ENCODE peak calls at places on chromosomes 13 and 19, in four cellular contexts. T is HCT116, B is H1, K is K562. O is an unnamed sample.

GRCh38 chr13:33935969-33936368 is 118.0 kb downstream of the RFC3 start:
- DNase-seq in B (no peak), T (no peak), K (no peak), O (no peak)

GRCh38 chr19:35641515-35642151 is at the start of gene ETV2:
- DNase-seq in B (peak; percentile 80), K (peak; percentile 84), T (no peak), O (no peak)

GRCh38 chr19:15452111-15453047 is 2.6 kb upstream of the WIZ start:
- DNase-seq in K (peak; percentile 94), T (peak; percentile 91), B (peak; percentile 98), O (peak; percentile 69)

GRCh38 chr19:48656840-48657474 is 11.0 kb upstream of the CA11 start:
- DNase-seq in B (no peak), T (no peak), K (no peak), O (no peak)

GRCh38 chr13:66994498-66995365 is 235.4 kb downstream of the PCDH9 start:
- DNase-seq in T (no peak), B (no peak), K (peak; percentile 14), O (no peak)

GRCh38 chr19:27746691-27747380 is 1466.1 kb downstream of the UQCRFS1 start:
- DNase-seq in K (peak; percentile 3), T (no peak), B (peak; percentile 69), O (no peak)

GRCh38 chr13:28464861-28465260 is 30.1 kb downstream of the FLT1 start:
- DNase-seq in K (no peak), B (no peak), T (no peak), O (no peak)

GRCh38 chr13:99431927-99432636 is 69.2 kb upstream of the TM9SF2 start:
- DNase-seq in T (no peak), K (no peak), B (no peak), O (no peak)

GRCh38 chr19:56350416-56351045 is 35.9 kb upstream of the ZSCAN5A start:
- DNase-seq in B (peak; percentile 52), T (peak; percentile 24), K (peak; percentile 76), O (peak; percentile 58)

GRCh38 chr19:33260628-33261418 is 35.2 kb upstream of the SLC7A10 start:
- DNase-seq in T (no peak), K (no peak), B (no peak), O (no peak)

GRCh38 chr13:36787181-36787580 is 31.8 kb upstream of the RFXAP start:
- DNase-seq in B (no peak), K (no peak), T (no peak), O (no peak)

GRCh38 chr13:33004454-33004853 is 11.8 kb upstream of the KL start:
- DNase-seq in T (no peak), K (no peak), B (no peak), O (no peak)

GRCh38 chr13:42272115-42272756 is at the start of gene AKAP11:
- DNase-seq in T (no peak), B (peak; percentile 73), K (peak; percentile 52), O (peak; percentile 15)

GRCh38 chr19:7867092-7867844 is 6.9 kb downstream of the PRR36 start:
- DNase-seq in B (no peak), K (no peak), T (no peak), O (no peak)

GRCh38 chr19:33878136-33878535 is 81.5 kb downstream of the KCTD15 start:
- DNase-seq in T (no peak), K (no peak), B (no peak), O (no peak)

GRCh38 chr13:40547545-40548322 is 118.7 kb downstream of the FOXO1 start:
- DNase-seq in B (no peak), T (no peak), K (no peak), O (no peak)

GRCh38 chr19:15299568-15300409 is 32.5 kb downstream of the BRD4 start:
- DNase-seq in T (no peak), K (no peak), B (no peak), O (no peak)

GRCh38 chr19:40219721-40220276 is 1.6 kb upstream of the TTC9B start:
- DNase-seq in B (no peak), T (peak; percentile 76), K (peak; percentile 64), O (no peak)

GRCh38 chr13:62631124-62631523 is 1215.5 kb upstream of the PCDH20 start:
- DNase-seq in K (no peak), T (no peak), B (no peak), O (no peak)

GRCh38 chr19:3443840-3444694 is 36.3 kb downstream of the SMIM24 start:
- DNase-seq in B (peak; percentile 82), T (no peak), K (no peak), O (peak; percentile 39)
- TF ChIP-seq ATF3 in B (no peak), T (no peak), K (no peak), O (no peak)

GRCh38 chr19:18171605-18172327 is 1.8 kb upstream of the IFI30 start:
- DNase-seq in K (peak; percentile 66), T (no peak), B (no peak), O (no peak)
- TF ChIP-seq FOSL1 in K (no peak), T (no peak), B (no peak), O (no peak)

GRCh38 chr19:17128403-17128802 is 52.8 kb downstream of the MYO9B start:
- DNase-seq in B (no peak), T (no peak), K (no peak), O (no peak)

GRCh38 chr19:17125052-17125727 is 49.6 kb downstream of the MYO9B start:
- DNase-seq in B (no peak), T (no peak), K (no peak), O (no peak)

GRCh38 chr19:17124025-17124424 is 48.4 kb downstream of the MYO9B start:
- DNase-seq in T (no peak), B (no peak), K (no peak), O (no peak)

GRCh38 chr19:17127671-17128070 is 52.1 kb downstream of the MYO9B start:
- DNase-seq in B (no peak), K (no peak), T (no peak), O (no peak)

GRCh38 chr19:17125728-17126677 is 50.4 kb downstream of the MYO9B start:
- DNase-seq in T (no peak), K (no peak), B (no peak), O (no peak)
- TF ChIP-seq ATF3 in T (no peak), K (no peak), B (no peak), O (no peak)

DNA sequence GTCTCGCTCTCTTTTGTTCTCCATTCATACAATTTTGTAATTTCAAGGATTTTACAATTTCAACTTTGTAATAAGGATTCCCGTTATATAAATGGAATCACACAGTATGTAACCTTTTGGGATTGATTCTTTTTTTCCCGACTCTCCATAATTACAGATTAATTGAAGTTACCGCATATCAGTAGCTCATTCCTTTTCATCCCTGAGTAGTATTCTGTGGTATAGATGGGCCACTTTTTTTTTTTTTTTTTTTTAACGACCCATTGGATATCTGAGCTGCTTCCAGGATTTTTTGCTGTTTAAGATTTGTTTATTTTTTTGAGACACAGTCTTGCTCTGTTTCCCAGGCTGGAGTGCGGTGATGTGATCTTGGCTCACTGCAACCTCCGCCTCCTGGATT is 27.8 kb downstream of the UHRF1 start:
- DNase-seq in K (no peak), T (no peak), B (no peak), O (no peak)
- TF ChIP-seq FOSL1 in K (no peak), T (no peak), B (no peak), O (no peak)

GRCh38 chr19:41548047-41548446 is 27.9 kb upstream of the CEACAM21 start:
- DNase-seq in T (no peak), B (no peak), K (no peak), O (no peak)

GRCh38 chr19:41547569-41547968 is 28.4 kb upstream of the CEACAM21 start:
- DNase-seq in K (no peak), B (no peak), T (no peak), O (no peak)

GRCh38 chr19:41551711-41552110 is 24.3 kb upstream of the CEACAM21 start:
- DNase-seq in K (no peak), T (no peak), B (no peak), O (no peak)

GRCh38 chr19:41551212-41551610 is 24.8 kb upstream of the CEACAM21 start:
- DNase-seq in T (no peak), B (no peak), K (no peak), O (no peak)

DNA sequence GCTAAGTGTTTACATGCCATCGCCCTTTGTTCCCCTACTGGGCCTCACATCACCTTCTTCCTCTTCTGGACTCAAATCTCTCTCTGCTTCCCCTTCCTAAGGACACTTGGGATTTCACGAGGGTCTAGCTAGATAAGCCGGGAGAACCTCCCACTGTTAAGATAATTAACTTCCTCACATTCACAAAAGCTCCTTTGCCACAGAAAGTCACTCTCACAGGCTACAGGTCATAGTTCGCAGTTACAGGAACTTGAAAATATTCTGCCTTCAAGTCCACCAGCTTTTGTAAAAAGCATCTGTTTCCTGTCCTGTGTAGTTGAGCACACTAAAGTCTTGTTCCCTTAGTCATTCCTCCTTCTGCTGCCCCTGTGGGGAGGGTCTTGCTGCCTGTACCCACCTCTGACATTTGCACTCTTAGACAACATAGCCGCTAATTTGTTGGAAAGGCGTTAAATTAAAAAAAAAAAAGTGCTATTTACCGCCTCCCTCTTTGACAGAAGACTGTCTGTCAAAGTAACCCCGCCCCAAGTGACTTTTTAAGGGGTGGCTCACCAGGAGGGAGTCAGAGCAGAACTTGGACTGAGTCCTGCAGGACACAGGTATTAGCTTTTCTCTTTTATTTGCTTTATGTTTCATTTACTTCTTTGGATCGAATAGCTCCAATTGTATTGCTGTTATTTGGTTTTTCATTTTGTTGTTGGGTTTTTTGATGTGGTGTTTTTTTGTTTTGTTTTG is 26.8 kb upstream of the CEACAM21 start:
- DNase-seq in K (peak; percentile 48), T (no peak), B (no peak), O (no peak)
- TF ChIP-seq ATF3 in K (no peak), T (no peak), B (no peak), O (no peak)

GRCh38 chr13:78323848-78324247 is 279.5 kb downstream of the POU4F1 start:
- DNase-seq in B (no peak), K (no peak), T (no peak), O (no peak)

GRCh38 chr13:78319101-78319627 is 284.2 kb downstream of the POU4F1 start:
- DNase-seq in B (no peak), T (no peak), K (no peak), O (peak; percentile 2)

GRCh38 chr13:78326608-78327007 is 276.7 kb downstream of the POU4F1 start:
- DNase-seq in T (no peak), B (no peak), K (no peak), O (no peak)

GRCh38 chr13:78325585-78325984 is 277.8 kb downstream of the POU4F1 start:
- DNase-seq in T (no peak), B (no peak), K (no peak), O (no peak)

DNA sequence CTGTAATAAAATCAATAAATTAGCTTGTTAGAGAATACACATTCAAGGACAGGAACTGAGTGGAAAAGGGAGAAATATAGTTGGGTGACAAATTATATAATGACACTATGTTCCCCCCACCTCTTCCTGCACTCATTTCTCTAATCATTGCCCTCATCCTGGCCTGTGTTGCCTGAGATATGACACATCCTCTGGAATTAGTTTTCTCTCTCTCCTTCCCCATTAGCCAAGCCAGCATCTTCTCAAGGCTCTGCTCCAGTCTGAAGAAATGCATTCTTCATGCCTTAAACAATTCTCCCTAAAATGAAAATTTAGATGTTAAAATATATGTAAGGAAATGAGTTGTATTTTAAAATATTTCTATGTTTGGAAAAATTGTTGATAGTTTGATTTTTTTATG is 280.3 kb downstream of the POU4F1 start:
- DNase-seq in B (no peak), T (no peak), K (no peak), O (no peak)
- TF ChIP-seq FOSL1 in B (no peak), T (no peak), K (no peak), O (no peak)

GRCh38 chr13:24060993-24061392 is 99.5 kb upstream of the SPATA13 start:
- DNase-seq in K (no peak), T (no peak), B (no peak), O (no peak)
- TF ChIP-seq ATF3 in K (no peak), T (no peak), B (no peak), O (no peak)

O was measured in HepG2.